ENCODE peak calls at places on chromosomes 3 and 15, in four cellular contexts. X is effector memory CD4-positive, alpha-beta T cell; R is HL-60; P is stimulated activated CD4-positive, alpha-beta T cell treated with anti-CD3 and anti-CD28 coated beads, Interleukin-2, amount 100 ng/mL, for 24 hours. G is an unnamed sample.

GRCh38 chr3:182165234-182165633 is 453.5 kb downstream of the SOX2 start:
- DNase-seq in X (no peak), R (no peak), P (no peak), G (no peak)

GRCh38 chr15:55789066-55789660 is 46.2 kb upstream of the PRTG start:
- DNase-seq in X (peak; percentile 23), R (no peak), P (peak; percentile 70), G (no peak)

GRCh38 chr3:56251343-56251945 is 216.8 kb downstream of the ERC2 start:
- DNase-seq in X (no peak), R (no peak), P (peak; percentile 9), G (no peak)

GRCh38 chr3:178703268-178703975 is 167.2 kb downstream of the KCNMB2 start:
- DNase-seq in X (no peak), R (no peak), P (no peak), G (no peak)

GRCh38 chr3:127304121-127304744 is 16.4 kb upstream of the PRR20G start:
- DNase-seq in X (no peak), R (no peak), P (no peak), G (no peak)

GRCh38 chr3:122893282-122893681 is 98.4 kb downstream of the SLC49A4 start:
- DNase-seq in X (no peak), R (no peak), P (no peak), G (no peak)

GRCh38 chr15:70907784-70908471 is 15.3 kb downstream of the LRRC49 start:
- DNase-seq in X (no peak), R (no peak), P (no peak), G (no peak)

GRCh38 chr3:68090571-68090970 is 436.2 kb upstream of the SUCLG2 start:
- DNase-seq in X (no peak), R (no peak), P (no peak), G (no peak)

GRCh38 chr3:25973111-25973510 is 183.2 kb downstream of the OXSM start:
- DNase-seq in X (no peak), R (no peak), P (no peak), G (no peak)

GRCh38 chr3:95511915-95512314 is 1302.5 kb upstream of the EPHA6 start:
- DNase-seq in X (no peak), R (no peak), P (no peak), G (no peak)

GRCh38 chr3:147513785-147514184 is 104.6 kb downstream of the ZIC1 start:
- DNase-seq in X (no peak), R (no peak), P (no peak), G (no peak)

GRCh38 chr3:98623572-98624280 is 30.3 kb upstream of the CPOX start:
- DNase-seq in X (no peak), R (no peak), P (no peak), G (no peak)

GRCh38 chr15:29136815-29137214 is 132.8 kb downstream of the NSMCE3 start:
- DNase-seq in X (no peak), R (no peak), P (no peak), G (no peak)

GRCh38 chr3:10205461-10206165 is 40.9 kb downstream of the IRAK2 start:
- DNase-seq in X (no peak), R (no peak), P (no peak), G (no peak)

GRCh38 chr3:192092388-192093005 is 631.5 kb downstream of the PYDC2 start:
- DNase-seq in X (no peak), R (no peak), P (no peak), G (no peak)

GRCh38 chr15:69450968-69451695 is 1.5 kb upstream of the RPLP1 start:
- DNase-seq in X (no peak), R (no peak), P (no peak), G (no peak)

GRCh38 chr15:64717735-64718495 is 57.5 kb downstream of the RBPMS2 start:
- DNase-seq in X (no peak), R (no peak), P (no peak), G (no peak)

GRCh38 chr15:88878720-88879184 is 16.6 kb downstream of the HAPLN3 start:
- DNase-seq in X (no peak), R (no peak), P (peak; percentile 56), G (peak; percentile 40)

G was measured in GDM1.